ENCODE peak calls at places on chromosome X, in eight cellular contexts. One of them, this sample, is unnamed.

GRCh38 chrX:44415639-44416386 is 72.3 kb upstream of the EFHC2 start:
- DNase-seq in right cardiac atrium: no peak
- DNase-seq in upper lobe of right lung: no peak
- DNase-seq in ovary: no peak
- DNase-seq in lung: no peak
- DNase-seq in tibial artery: no peak
- DNase-seq in heart left ventricle: no peak
- DNase-seq in CD8-positive, alpha-beta memory T cell: no peak
- DNase-seq in this sample: no peak

GRCh38 chrX:1440506-1440905 is 12.2 kb downstream of the ASMTL start:
- DNase-seq in right cardiac atrium: peak; percentile 13
- DNase-seq in upper lobe of right lung: peak; percentile 9
- DNase-seq in ovary: no peak
- DNase-seq in lung: no peak
- DNase-seq in tibial artery: peak; percentile 19
- DNase-seq in heart left ventricle: no peak
- DNase-seq in CD8-positive, alpha-beta memory T cell: no peak
- DNase-seq in this sample: peak; percentile 23

GRCh38 chrX:80335062-80335830 is 85.0 kb upstream of the TENT5D start:
- DNase-seq in right cardiac atrium: peak; percentile 77
- DNase-seq in upper lobe of right lung: peak; percentile 76
- DNase-seq in ovary: peak; percentile 58
- DNase-seq in lung: peak; percentile 47
- DNase-seq in tibial artery: peak; percentile 64
- DNase-seq in heart left ventricle: peak; percentile 29
- DNase-seq in CD8-positive, alpha-beta memory T cell: no peak
- DNase-seq in this sample: peak; percentile 62

GRCh38 chrX:18833071-18833731 is 125.8 kb downstream of the PPEF1 start:
- DNase-seq in right cardiac atrium: peak; percentile 82
- DNase-seq in upper lobe of right lung: no peak
- DNase-seq in ovary: peak; percentile 77
- DNase-seq in lung: no peak
- DNase-seq in tibial artery: peak; percentile 80
- DNase-seq in heart left ventricle: peak; percentile 70
- DNase-seq in CD8-positive, alpha-beta memory T cell: no peak
- DNase-seq in this sample: no peak

GRCh38 chrX:28586891-28587635 is at the start of gene IL1RAPL1:
- DNase-seq in right cardiac atrium: no peak
- DNase-seq in upper lobe of right lung: no peak
- DNase-seq in ovary: no peak
- DNase-seq in lung: no peak
- DNase-seq in tibial artery: no peak
- DNase-seq in heart left ventricle: no peak
- DNase-seq in CD8-positive, alpha-beta memory T cell: no peak
- DNase-seq in this sample: no peak

GRCh38 chrX:138034136-138034535 is 468.2 kb downstream of the ZIC3 start:
- DNase-seq in right cardiac atrium: no peak
- DNase-seq in upper lobe of right lung: no peak
- DNase-seq in ovary: no peak
- DNase-seq in lung: no peak
- DNase-seq in tibial artery: no peak
- DNase-seq in heart left ventricle: no peak
- DNase-seq in CD8-positive, alpha-beta memory T cell: no peak
- DNase-seq in this sample: no peak

GRCh38 chrX:17414839-17415238 is 39.8 kb downstream of the NHS start:
- DNase-seq in right cardiac atrium: peak; percentile 82
- DNase-seq in upper lobe of right lung: no peak
- DNase-seq in ovary: no peak
- DNase-seq in lung: no peak
- DNase-seq in tibial artery: peak; percentile 60
- DNase-seq in heart left ventricle: no peak
- DNase-seq in CD8-positive, alpha-beta memory T cell: no peak
- DNase-seq in this sample: no peak

GRCh38 chrX:41522071-41522470 is 74.9 kb downstream of the NYX start:
- DNase-seq in right cardiac atrium: peak; percentile 51
- DNase-seq in upper lobe of right lung: no peak
- DNase-seq in ovary: no peak
- DNase-seq in lung: no peak
- DNase-seq in tibial artery: no peak
- DNase-seq in heart left ventricle: no peak
- DNase-seq in CD8-positive, alpha-beta memory T cell: no peak
- DNase-seq in this sample: no peak

GRCh38 chrX:72712094-72712755 is 1.9 kb downstream of the PHKA1 start:
- DNase-seq in right cardiac atrium: no peak
- DNase-seq in upper lobe of right lung: no peak
- DNase-seq in ovary: no peak
- DNase-seq in lung: no peak
- DNase-seq in tibial artery: no peak
- DNase-seq in heart left ventricle: no peak
- DNase-seq in CD8-positive, alpha-beta memory T cell: no peak
- DNase-seq in this sample: no peak

GRCh38 chrX:72305286-72306084 is at the start of gene CITED1:
- DNase-seq in right cardiac atrium: no peak
- DNase-seq in upper lobe of right lung: no peak
- DNase-seq in ovary: no peak
- DNase-seq in lung: no peak
- DNase-seq in tibial artery: peak; percentile 62
- DNase-seq in heart left ventricle: no peak
- DNase-seq in CD8-positive, alpha-beta memory T cell: no peak
- DNase-seq in this sample: no peak

GRCh38 chrX:66675541-66675940 is 36.7 kb upstream of the EDA2R start:
- DNase-seq in right cardiac atrium: no peak
- DNase-seq in upper lobe of right lung: no peak
- DNase-seq in ovary: no peak
- DNase-seq in lung: no peak
- DNase-seq in tibial artery: no peak
- DNase-seq in heart left ventricle: no peak
- DNase-seq in CD8-positive, alpha-beta memory T cell: no peak
- DNase-seq in this sample: no peak
- H3K4me1 ChIP-seq in right cardiac atrium: no peaks in the 10 kb centered on the region
- H3K4me1 ChIP-seq in upper lobe of right lung: no peaks in the 10 kb centered on the region
- H3K4me1 ChIP-seq in ovary: no peaks in the 10 kb centered on the region
- H3K4me1 ChIP-seq in lung: no peaks in the 10 kb centered on the region
- H3K4me1 ChIP-seq in tibial artery: no peaks in the 10 kb centered on the region
- H3K4me1 ChIP-seq in heart left ventricle: no peaks in the 10 kb centered on the region
- H3K4me1 ChIP-seq in CD8-positive, alpha-beta memory T cell: no peaks in the 10 kb centered on the region
- H3K4me1 ChIP-seq in this sample: no peaks in the 10 kb centered on the region

GRCh38 chrX:13101439-13102139 is 57.2 kb upstream of the FAM9C start:
- DNase-seq in right cardiac atrium: peak; percentile 83
- DNase-seq in upper lobe of right lung: peak; percentile 71
- DNase-seq in ovary: peak; percentile 63
- DNase-seq in lung: peak; percentile 56
- DNase-seq in tibial artery: peak; percentile 87
- DNase-seq in heart left ventricle: peak; percentile 81
- DNase-seq in CD8-positive, alpha-beta memory T cell: no peak
- DNase-seq in this sample: peak; percentile 85
- H3K4me1 ChIP-seq in right cardiac atrium: no peaks in the 10 kb centered on the region
- H3K4me1 ChIP-seq in upper lobe of right lung: peaks cover 26% of the 10 kb centered on the region
- H3K4me1 ChIP-seq in ovary: no peaks in the 10 kb centered on the region
- H3K4me1 ChIP-seq in lung: no peaks in the 10 kb centered on the region
- H3K4me1 ChIP-seq in tibial artery: peaks cover 6% of the 10 kb centered on the region
- H3K4me1 ChIP-seq in heart left ventricle: peaks cover 24% of the 10 kb centered on the region
- H3K4me1 ChIP-seq in CD8-positive, alpha-beta memory T cell: peaks cover 41% of the 10 kb centered on the region
- H3K4me1 ChIP-seq in this sample: peaks cover 29% of the 10 kb centered on the region

GRCh38 chrX:136762820-136763452 is 17.8 kb downstream of the ARHGEF6 start:
- DNase-seq in right cardiac atrium: no peak
- DNase-seq in upper lobe of right lung: no peak
- DNase-seq in ovary: no peak
- DNase-seq in lung: no peak
- DNase-seq in tibial artery: no peak
- DNase-seq in heart left ventricle: no peak
- DNase-seq in CD8-positive, alpha-beta memory T cell: no peak
- DNase-seq in this sample: no peak
- H3K4me1 ChIP-seq in right cardiac atrium: peaks cover 5% of the 10 kb centered on the region
- H3K4me1 ChIP-seq in upper lobe of right lung: no peaks in the 10 kb centered on the region
- H3K4me1 ChIP-seq in ovary: peaks cover 3% of the 10 kb centered on the region
- H3K4me1 ChIP-seq in lung: peaks cover 1% of the 10 kb centered on the region
- H3K4me1 ChIP-seq in tibial artery: no peaks in the 10 kb centered on the region
- H3K4me1 ChIP-seq in heart left ventricle: peaks cover 36% of the 10 kb centered on the region
- H3K4me1 ChIP-seq in CD8-positive, alpha-beta memory T cell: peaks cover 38% of the 10 kb centered on the region
- H3K4me1 ChIP-seq in this sample: peaks cover 62% of the 10 kb centered on the region

GRCh38 chrX:45760187-45760742 is 559.6 kb upstream of the DIPK2B start:
- DNase-seq in right cardiac atrium: no peak
- DNase-seq in upper lobe of right lung: no peak
- DNase-seq in ovary: no peak
- DNase-seq in lung: no peak
- DNase-seq in tibial artery: no peak
- DNase-seq in heart left ventricle: no peak
- DNase-seq in CD8-positive, alpha-beta memory T cell: no peak
- DNase-seq in this sample: no peak
- H3K4me1 ChIP-seq in right cardiac atrium: peaks cover 1% of the 10 kb centered on the region
- H3K4me1 ChIP-seq in upper lobe of right lung: peaks cover 47% of the 10 kb centered on the region
- H3K4me1 ChIP-seq in ovary: no peaks in the 10 kb centered on the region
- H3K4me1 ChIP-seq in lung: no peaks in the 10 kb centered on the region
- H3K4me1 ChIP-seq in tibial artery: no peaks in the 10 kb centered on the region
- H3K4me1 ChIP-seq in heart left ventricle: peaks cover 3% of the 10 kb centered on the region
- H3K4me1 ChIP-seq in CD8-positive, alpha-beta memory T cell: peaks cover 49% of the 10 kb centered on the region
- H3K4me1 ChIP-seq in this sample: peaks cover 79% of the 10 kb centered on the region

DNA sequence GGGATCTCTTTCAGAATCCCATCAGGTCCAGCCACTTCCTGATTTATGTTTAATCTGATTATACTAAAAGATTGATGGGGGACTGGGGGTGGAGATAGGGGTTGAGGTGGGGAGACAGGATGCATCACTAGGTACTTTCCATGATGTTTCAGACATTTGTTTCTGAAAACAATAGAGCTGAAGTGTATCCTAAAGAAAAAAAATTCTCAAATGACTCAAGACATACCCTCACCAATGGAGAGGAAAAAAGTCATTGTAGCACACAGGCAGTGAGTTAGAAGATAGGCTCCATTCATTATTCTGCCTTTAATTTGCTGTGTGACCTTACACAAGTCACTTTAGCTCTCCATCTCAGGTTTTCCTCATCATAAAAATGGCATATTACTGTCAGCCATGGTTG is 33.1 kb downstream of the LHFPL1 start:
- DNase-seq in right cardiac atrium: no peak
- DNase-seq in upper lobe of right lung: no peak
- DNase-seq in ovary: no peak
- DNase-seq in lung: no peak
- DNase-seq in tibial artery: no peak
- DNase-seq in heart left ventricle: no peak
- DNase-seq in CD8-positive, alpha-beta memory T cell: no peak
- DNase-seq in this sample: no peak
- H3K4me1 ChIP-seq in right cardiac atrium: no peaks in the 10 kb centered on the region
- H3K4me1 ChIP-seq in upper lobe of right lung: no peaks in the 10 kb centered on the region
- H3K4me1 ChIP-seq in ovary: no peaks in the 10 kb centered on the region
- H3K4me1 ChIP-seq in lung: no peaks in the 10 kb centered on the region
- H3K4me1 ChIP-seq in tibial artery: no peaks in the 10 kb centered on the region
- H3K4me1 ChIP-seq in heart left ventricle: no peaks in the 10 kb centered on the region
- H3K4me1 ChIP-seq in CD8-positive, alpha-beta memory T cell: no peaks in the 10 kb centered on the region
- H3K4me1 ChIP-seq in this sample: no peaks in the 10 kb centered on the region

GRCh38 chrX:49249071-49249470 is 13.8 kb downstream of the CCDC22 start:
- DNase-seq in right cardiac atrium: no peak
- DNase-seq in upper lobe of right lung: no peak
- DNase-seq in ovary: no peak
- DNase-seq in lung: no peak
- DNase-seq in tibial artery: no peak
- DNase-seq in heart left ventricle: no peak
- DNase-seq in CD8-positive, alpha-beta memory T cell: no peak
- DNase-seq in this sample: no peak

GRCh38 chrX:49247916-49248811 is 12.9 kb downstream of the CCDC22 start:
- DNase-seq in right cardiac atrium: no peak
- DNase-seq in upper lobe of right lung: no peak
- DNase-seq in ovary: no peak
- DNase-seq in lung: no peak
- DNase-seq in tibial artery: no peak
- DNase-seq in heart left ventricle: no peak
- DNase-seq in CD8-positive, alpha-beta memory T cell: no peak
- DNase-seq in this sample: no peak

GRCh38 chrX:49250578-49250977 is 13.9 kb downstream of the FOXP3 start:
- DNase-seq in right cardiac atrium: no peak
- DNase-seq in upper lobe of right lung: no peak
- DNase-seq in ovary: no peak
- DNase-seq in lung: no peak
- DNase-seq in tibial artery: no peak
- DNase-seq in heart left ventricle: no peak
- DNase-seq in CD8-positive, alpha-beta memory T cell: no peak
- DNase-seq in this sample: no peak

GRCh38 chrX:49250066-49250465 is 14.4 kb downstream of the FOXP3 start:
- DNase-seq in right cardiac atrium: no peak
- DNase-seq in upper lobe of right lung: no peak
- DNase-seq in ovary: no peak
- DNase-seq in lung: no peak
- DNase-seq in tibial artery: no peak
- DNase-seq in heart left ventricle: no peak
- DNase-seq in CD8-positive, alpha-beta memory T cell: no peak
- DNase-seq in this sample: no peak

GRCh38 chrX:49249616-49250015 is 14.3 kb downstream of the CCDC22 start:
- DNase-seq in right cardiac atrium: no peak
- DNase-seq in upper lobe of right lung: no peak
- DNase-seq in ovary: no peak
- DNase-seq in lung: no peak
- DNase-seq in tibial artery: no peak
- DNase-seq in heart left ventricle: no peak
- DNase-seq in CD8-positive, alpha-beta memory T cell: no peak
- DNase-seq in this sample: no peak
- H3K4me1 ChIP-seq in right cardiac atrium: no peaks in the 10 kb centered on the region
- H3K4me1 ChIP-seq in upper lobe of right lung: no peaks in the 10 kb centered on the region
- H3K4me1 ChIP-seq in ovary: no peaks in the 10 kb centered on the region
- H3K4me1 ChIP-seq in lung: no peaks in the 10 kb centered on the region
- H3K4me1 ChIP-seq in tibial artery: no peaks in the 10 kb centered on the region
- H3K4me1 ChIP-seq in heart left ventricle: no peaks in the 10 kb centered on the region
- H3K4me1 ChIP-seq in CD8-positive, alpha-beta memory T cell: no peaks in the 10 kb centered on the region
- H3K4me1 ChIP-seq in this sample: no peaks in the 10 kb centered on the region

DNA sequence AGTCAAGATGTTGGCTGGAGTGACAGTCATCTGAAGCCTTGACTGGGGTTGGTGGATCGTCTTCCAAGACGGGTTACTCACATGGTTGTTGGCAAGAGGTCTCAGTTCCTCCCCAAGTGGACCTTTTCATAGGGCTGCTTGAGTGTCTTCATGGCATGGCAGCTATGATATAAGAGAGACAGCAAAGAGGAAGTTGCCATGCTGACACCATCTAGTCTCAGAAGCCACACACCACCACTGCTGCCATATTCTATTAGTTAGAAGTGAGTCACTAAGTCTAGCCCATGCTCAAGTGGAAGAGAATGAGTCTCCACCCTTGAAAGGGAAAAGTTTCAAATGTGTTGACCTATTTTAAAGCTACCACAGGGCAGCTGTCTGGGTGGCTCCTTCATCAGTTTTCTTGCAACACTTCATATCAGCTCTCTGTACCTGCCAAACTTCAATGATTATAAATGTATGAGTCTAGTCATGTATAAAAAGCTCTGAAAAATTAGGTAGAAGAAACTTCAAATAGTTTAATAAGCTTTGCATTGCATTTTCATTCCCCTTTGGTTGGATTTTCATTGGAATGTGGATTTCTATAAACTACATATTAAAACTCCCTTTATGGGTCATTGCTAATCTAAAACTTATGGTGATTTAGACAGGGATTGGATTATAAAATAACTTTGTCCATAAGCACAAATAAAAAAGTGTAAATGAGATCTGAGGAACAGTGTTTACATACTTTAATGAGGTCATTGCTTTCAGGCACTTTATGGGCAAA is 68.0 kb upstream of the ATXN3L start:
- DNase-seq in right cardiac atrium: no peak
- DNase-seq in upper lobe of right lung: no peak
- DNase-seq in ovary: no peak
- DNase-seq in lung: no peak
- DNase-seq in tibial artery: no peak
- DNase-seq in heart left ventricle: no peak
- DNase-seq in CD8-positive, alpha-beta memory T cell: no peak
- DNase-seq in this sample: no peak
- H3K4me1 ChIP-seq in right cardiac atrium: no peaks in the 10 kb centered on the region
- H3K4me1 ChIP-seq in upper lobe of right lung: no peaks in the 10 kb centered on the region
- H3K4me1 ChIP-seq in ovary: no peaks in the 10 kb centered on the region
- H3K4me1 ChIP-seq in lung: no peaks in the 10 kb centered on the region
- H3K4me1 ChIP-seq in tibial artery: no peaks in the 10 kb centered on the region
- H3K4me1 ChIP-seq in heart left ventricle: no peaks in the 10 kb centered on the region
- H3K4me1 ChIP-seq in CD8-positive, alpha-beta memory T cell: no peaks in the 10 kb centered on the region
- H3K4me1 ChIP-seq in this sample: no peaks in the 10 kb centered on the region